ENCODE peak calls at places on chromosomes 6 and 20, in eight cellular contexts. X, V, W, U, M, Z, T and Q are unnamed samples.

GRCh38 chr20:16661738-16662137 is 68.1 kb upstream of the SNRPB2 start:
- DNase-seq in V (no peak), Z (no peak), T (no peak), U (peak; percentile 43), M (no peak), X (no peak), W (no peak), Q (peak; percentile 10)

GRCh38 chr6:26175428-26176181 is 88.4 kb downstream of the HFE start:
- DNase-seq in W (peak; percentile 41), Z (peak; percentile 83), U (peak; percentile 3), X (peak; percentile 40), V (peak; percentile 87), M (no peak), T (no peak), Q (no peak)

GRCh38 chr20:62694106-62694505 is 14.5 kb upstream of the NTSR1 start:
- DNase-seq in U (no peak), W (no peak), X (no peak), M (no peak), Z (no peak), T (no peak), V (no peak), Q (no peak)

GRCh38 chr6:12353731-12354130 is 63.6 kb downstream of the EDN1 start:
- DNase-seq in V (peak; percentile 71), W (no peak), X (no peak), U (no peak), Z (no peak), T (no peak), M (no peak), Q (no peak)

GRCh38 chr6:83071023-83071422 is 3.6 kb downstream of the DOP1A start:
- DNase-seq in Z (no peak), V (peak; percentile 53), X (no peak), U (no peak), T (no peak), M (no peak), W (no peak), Q (no peak)

GRCh38 chr20:3803854-3804253 is 7.7 kb downstream of the CDC25B start:
- DNase-seq in M (no peak), W (no peak), V (no peak), T (no peak), Z (no peak), X (no peak), U (no peak), Q (no peak)

GRCh38 chr6:139446104-139446715 is 71.8 kb upstream of the CITED2 start:
- DNase-seq in W (no peak), X (no peak), T (no peak), M (no peak), Z (no peak), V (no peak), U (no peak), Q (no peak)

GRCh38 chr6:135985471-135985870 is 134.0 kb downstream of the PDE7B start:
- DNase-seq in V (peak; percentile 45), T (no peak), Z (no peak), M (no peak), W (no peak), U (no peak), X (no peak), Q (no peak)

GRCh38 chr20:14951105-14951504 is 613.7 kb upstream of the FLRT3 start:
- DNase-seq in Z (no peak), M (no peak), V (no peak), T (no peak), W (no peak), U (no peak), X (no peak), Q (no peak)

GRCh38 chr6:50120300-50120699 is 70.6 kb upstream of the DEFB112 start:
- DNase-seq in W (no peak), M (no peak), T (no peak), U (no peak), Z (no peak), X (no peak), V (no peak), Q (no peak)

GRCh38 chr6:5786321-5787053 is 220.2 kb downstream of the NRN1 start:
- DNase-seq in W (no peak), V (no peak), Z (no peak), T (no peak), X (no peak), M (no peak), U (no peak), Q (no peak)

GRCh38 chr6:157717266-157717870 is 105.7 kb upstream of the SNX9 start:
- DNase-seq in U (no peak), X (no peak), Z (no peak), T (no peak), M (no peak), W (peak; percentile 37), V (no peak), Q (no peak)

GRCh38 chr20:31967830-31968249 is at the start of gene XKR7:
- DNase-seq in M (no peak), Z (no peak), T (peak; percentile 43), W (peak; percentile 70), X (no peak), U (no peak), V (no peak), Q (no peak)